ENCODE peak calls at places on chromosomes 13 and 19, in nine cellular contexts. I is OCI-LY7, B is AG04450, R is WTC11, O is osteocyte, G is Calu3, P is nephron progenitor cell, Z is fibroblast of mammary gland, L is Caco-2. J is an unnamed sample.

GRCh38 chr13:45615501-45616101 is at the start of gene ERICH6B:
- DNase-seq in I (no peak), B (no peak), R (peak; percentile 76), O (no peak), G (no peak), P (peak; percentile 77), Z (peak; percentile 11), L (peak; percentile 53), J (no peak)

GRCh38 chr13:68927387-68928026 is 1180.1 kb upstream of the ATXN8OS start:
- DNase-seq in I (no peak), B (no peak), R (peak; percentile 66), O (no peak), G (peak; percentile 2), P (peak; percentile 28), Z (peak; percentile 2), L (peak; percentile 57), J (no peak)

GRCh38 chr19:53422551-53422950 is 9.2 kb upstream of the ZNF761 start:
- DNase-seq in I (no peak), B (no peak), R (no peak), O (no peak), G (no peak), P (no peak), Z (no peak), L (no peak), J (no peak)

GRCh38 chr13:72304121-72304745 is 423.2 kb downstream of the MZT1 start:
- DNase-seq in I (no peak), B (no peak), R (no peak), O (no peak), G (no peak), P (no peak), Z (peak; percentile 14), L (no peak), J (no peak)

GRCh38 chr13:110538632-110539031 is 22.9 kb downstream of the RAB20 start:
- DNase-seq in I (no peak), B (no peak), R (no peak), O (no peak), G (no peak), P (no peak), Z (peak; percentile 27), L (no peak), J (no peak)

GRCh38 chr13:75687145-75687763 is 51.1 kb downstream of the LMO7 start:
- DNase-seq in I (peak; percentile 4), B (no peak), R (no peak), O (no peak), G (no peak), P (no peak), Z (peak; percentile 68), L (no peak), J (no peak)

GRCh38 chr13:19634129-19634740 is 776 bp downstream of the MPHOSPH8 start:
- DNase-seq in I (peak; percentile 23), B (no peak), R (no peak), O (no peak), G (no peak), P (no peak), Z (peak; percentile 45), L (no peak), J (no peak)

GRCh38 chr13:70107498-70108271 is at the start of gene ATXN8OS:
- DNase-seq in I (no peak), B (no peak), R (peak; percentile 40), O (no peak), G (no peak), P (peak; percentile 59), Z (no peak), L (no peak), J (no peak)

GRCh38 chr13:81138353-81138995 is 797.5 kb upstream of the SPRY2 start:
- DNase-seq in I (no peak), B (no peak), R (no peak), O (no peak), G (no peak), P (no peak), Z (no peak), L (peak; percentile 84), J (no peak)

GRCh38 chr13:34700155-34700554 is 241.9 kb upstream of the NBEA start:
- DNase-seq in I (no peak), B (no peak), R (no peak), O (no peak), G (no peak), P (no peak), Z (no peak), L (no peak), J (no peak)

GRCh38 chr19:45498411-45499195 is at the start of gene PPM1N:
- DNase-seq in I (peak; percentile 61), B (no peak), R (peak; percentile 80), O (no peak), G (peak; percentile 27), P (peak; percentile 63), Z (no peak), L (no peak), J (no peak)

GRCh38 chr19:988081-988480 is 3.9 kb downstream of the WDR18 start:
- DNase-seq in I (no peak), B (no peak), R (no peak), O (no peak), G (no peak), P (no peak), Z (peak; percentile 10), L (no peak), J (no peak)
- TF ChIP-seq CTCF in I (no peak), B (no peak), R (no peak), O (no peak), G (no peak), P (no peak), Z (no peak), L (no peak), J (no peak)

DNA sequence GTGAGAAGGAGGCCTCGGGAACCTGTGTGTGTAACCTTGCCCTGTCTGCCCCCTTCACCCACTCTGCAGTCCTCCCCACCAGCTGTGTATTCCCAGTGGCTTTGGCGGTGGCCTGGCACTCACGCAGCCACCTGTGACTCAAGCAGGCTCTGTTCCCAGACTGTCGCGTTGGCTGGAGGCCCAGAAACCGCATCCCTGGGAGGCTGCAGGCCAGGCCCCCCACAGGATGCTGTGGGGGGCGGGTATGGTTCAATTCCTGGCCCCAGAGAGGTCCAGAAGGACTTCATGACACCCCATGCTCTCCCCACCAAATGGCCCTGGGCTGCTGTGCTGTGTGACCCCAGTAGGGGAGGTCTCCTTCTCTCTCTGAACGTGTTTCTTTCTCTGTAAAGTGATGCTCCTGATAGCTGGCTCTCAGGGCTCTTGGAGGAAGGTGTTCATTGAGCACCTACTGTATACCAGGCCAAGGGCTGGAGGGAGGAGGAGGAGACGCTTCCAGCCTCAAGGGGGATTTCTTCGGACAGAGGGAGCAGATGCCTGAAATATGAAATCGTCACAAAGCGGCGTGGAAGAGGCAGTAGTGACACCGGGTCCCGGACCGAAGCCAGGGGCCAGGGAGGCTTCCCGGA is 1.9 kb upstream of the LINGO3 start:
- DNase-seq in I (no peak), B (no peak), R (no peak), O (no peak), G (no peak), P (no peak), Z (peak; percentile 61), L (no peak), J (no peak)
- TF ChIP-seq CTCF in I (no peak), B (no peak), R (no peak), O (no peak), G (no peak), P (no peak), Z (no peak), L (no peak), J (no peak)

GRCh38 chr19:35114656-35115537 is 726 bp upstream of the FXYD3 start:
- DNase-seq in I (peak; percentile 79), B (no peak), R (peak; percentile 92), O (no peak), G (peak; percentile 85), P (peak; percentile 94), Z (peak; percentile 57), L (peak; percentile 70), J (no peak)
- TF ChIP-seq CTCF in I (peak; percentile 97), B (peak; percentile 98), R (peak; percentile 99), O (peak; percentile 93), G (peak; percentile 100), P (peak; percentile 96), Z (peak; percentile 98), L (peak; percentile 96), J (no peak)

GRCh38 chr19:38619361-38620174 is 580 bp downstream of the EIF3K start:
- DNase-seq in I (no peak), B (no peak), R (no peak), O (no peak), G (no peak), P (no peak), Z (no peak), L (no peak), J (no peak)
- TF ChIP-seq CTCF in I (no peak), B (no peak), R (no peak), O (no peak), G (no peak), P (no peak), Z (no peak), L (no peak), J (no peak)

GRCh38 chr13:91185294-91185863 is 162.1 kb upstream of the MIR17HG start:
- DNase-seq in I (peak; percentile 44), B (no peak), R (no peak), O (no peak), G (no peak), P (no peak), Z (peak; percentile 10), L (no peak), J (no peak)
- TF ChIP-seq CTCF in I (no peak), B (peak; percentile 21), R (no peak), O (peak; percentile 70), G (no peak), P (peak; percentile 25), Z (peak; percentile 3), L (peak; percentile 58), J (no peak)

J was measured in AG09319.